ENCODE peak calls at places on chromosome 11, in six cellular contexts. Z, G, C, X, O and F are unnamed samples.

GRCh38 chr11:130611791-130612251 is 163.4 kb downstream of the ADAMTS15 start:
- DNase-seq in X (no peak), G (peak), O (peak), Z (no peak), C (no peak), F (no peak)

GRCh38 chr11:2574553-2575535 is 125.0 kb downstream of the KCNQ1OT1 start:
- DNase-seq in G (no peak), C (no peak), Z (no peak), O (no peak), X (no peak), F (no peak)

GRCh38 chr11:76131585-76131984 is 74.7 kb downstream of the WNT11 start:
- DNase-seq in X (no peak), C (no peak), G (no peak), O (no peak), Z (no peak), F (no peak)

GRCh38 chr11:44814881-44815592 is 88.3 kb downstream of the TSPAN18 start:
- DNase-seq in C (no peak), G (peak), X (no peak), O (no peak), Z (no peak), F (no peak)

GRCh38 chr11:126462422-126462821 is 106.9 kb downstream of the ST3GAL4 start:
- DNase-seq in X (no peak), C (no peak), O (no peak), Z (no peak), G (no peak), F (no peak)

GRCh38 chr11:122268601-122269130 is 152.7 kb upstream of the BLID start:
- DNase-seq in O (no peak), G (no peak), X (no peak), C (no peak), Z (no peak), F (no peak)

GRCh38 chr11:57567210-57567511 is 311 bp downstream of the UBE2L6 start:
- DNase-seq in O (no peak), Z (no peak), X (no peak), C (no peak), G (peak), F (no peak)

GRCh38 chr11:65588199-65589054 is 7.2 kb downstream of the KCNK7 start:
- DNase-seq in O (peak), C (peak), X (peak), Z (peak), G (peak), F (no peak)

GRCh38 chr11:130434521-130435223 is 6.3 kb upstream of the ADAMTS8 start:
- DNase-seq in G (peak), C (peak), X (peak), Z (peak), O (peak), F (peak)

GRCh38 chr11:114091791-114092397 is 32.4 kb downstream of the ZBTB16 start:
- DNase-seq in G (no peak), C (no peak), Z (no peak), O (no peak), X (no peak), F (no peak)

GRCh38 chr11:27875480-27876208 is 175.4 kb upstream of the BDNF start:
- DNase-seq in O (no peak), X (no peak), G (no peak), Z (no peak), C (no peak), F (no peak)

GRCh38 chr11:67280791-67281551 is 8.1 kb upstream of the ANKRD13D start:
- DNase-seq in C (no peak), G (no peak), O (no peak), X (no peak), Z (no peak), F (no peak)

GRCh38 chr11:35372565-35373283 is 46.6 kb downstream of the SLC1A2 start:
- DNase-seq in O (no peak), G (no peak), Z (no peak), X (no peak), C (no peak), F (no peak)

GRCh38 chr11:130165601-130166456 is 6.2 kb downstream of the ST14 start:
- DNase-seq in O (no peak), X (no peak), G (no peak), Z (no peak), C (no peak), F (no peak)

GRCh38 chr11:96050435-96051182 is 126.7 kb upstream of the MTMR2 start:
- DNase-seq in X (no peak), G (peak), O (no peak), C (no peak), Z (no peak), F (no peak)

GRCh38 chr11:112381578-112381977 is 120.9 kb upstream of the PLET1 start:
- DNase-seq in C (no peak), O (no peak), Z (no peak), X (no peak), G (no peak), F (no peak)

GRCh38 chr11:7898666-7899283 is 32.3 kb downstream of the OR10A6 start:
- DNase-seq in O (no peak), X (no peak), G (no peak), Z (no peak), C (no peak), F (no peak)